ENCODE peak calls at places on chromosomes 12 and 14, in six cellular contexts. Q is stimulated activated CD8-positive, alpha-beta memory T cell treated with anti-CD3 and anti-CD28 coated beads, Interleukin-15, amount 100 ng/mL, for 4 hours; G is EL; A is effector CD4-positive, alpha-beta T cell; S is CD4-positive, alpha-beta T cell; X is heart right ventricle. P is an unnamed sample.

GRCh38 chr12:111607239-111607638 is 8.1 kb upstream of the ATXN2 start:
- DNase-seq in X (no peak), G (no peak), Q (no peak), S (no peak), A (no peak), P (no peak)

GRCh38 chr14:100641274-100641860 is 54.1 kb upstream of the BEGAIN start:
- DNase-seq in G (no peak), A (no peak), S (no peak), Q (no peak), X (no peak), P (no peak)

GRCh38 chr14:31251028-31251958 is 43.7 kb upstream of the HECTD1 start:
- DNase-seq in G (no peak), Q (no peak), S (no peak), X (no peak), A (no peak), P (no peak)

GRCh38 chr12:57451233-57451778 is 3.8 kb upstream of the INHBE start:
- DNase-seq in A (no peak), S (no peak), X (no peak), Q (no peak), G (peak; percentile 30), P (no peak)

GRCh38 chr12:122421263-122421814 is 1.1 kb downstream of the CLIP1 start:
- DNase-seq in S (no peak), G (peak; percentile 49), A (no peak), X (peak; percentile 28), Q (no peak), P (no peak)

GRCh38 chr14:69346710-69347109 is 51.4 kb downstream of the ERH start:
- DNase-seq in S (no peak), G (peak; percentile 38), X (peak; percentile 57), A (no peak), Q (no peak), P (no peak)

GRCh38 chr12:24551368-24551767 is 397.5 kb downstream of the BCAT1 start:
- DNase-seq in X (no peak), A (no peak), Q (no peak), S (no peak), G (no peak), P (no peak)

GRCh38 chr14:96623676-96624484 is 121.7 kb downstream of the PAPOLA start:
- DNase-seq in Q (no peak), X (no peak), G (no peak), S (no peak), A (no peak), P (no peak)

GRCh38 chr14:104150201-104151027 is 12.0 kb downstream of the KIF26A start:
- DNase-seq in Q (no peak), S (no peak), G (no peak), X (peak; percentile 41), A (no peak), P (no peak)

GRCh38 chr14:102486513-102487203 is 22.9 kb downstream of the ANKRD9 start:
- DNase-seq in G (no peak), X (no peak), S (no peak), A (no peak), Q (no peak), P (no peak)

GRCh38 chr14:89405712-89406111 is 11.3 kb downstream of the FOXN3 start:
- DNase-seq in A (no peak), S (no peak), G (no peak), Q (no peak), X (no peak), P (no peak)

GRCh38 chr12:54984602-54985376 is at the start of gene TESPA1:
- DNase-seq in X (peak; percentile 53), G (no peak), A (peak; percentile 80), S (peak; percentile 74), Q (peak; percentile 80), P (peak; percentile 74)

GRCh38 chr12:47773858-47774580 is 981 bp downstream of the SLC48A1 start:
- DNase-seq in X (no peak), A (no peak), S (no peak), Q (no peak), G (no peak), P (no peak)

GRCh38 chr14:105039458-105040205 is 18.7 kb upstream of the CDCA4 start:
- DNase-seq in G (no peak), S (no peak), A (no peak), X (no peak), Q (no peak), P (no peak)

P was measured in activated gamma-delta T cell treated with anti-CD3 and anti-CD28 coated beads, Interleukin-2, amount 50 U/mL, for 16 hours.